ENCODE peak calls at places on chromosomes 1 and 21, in nine cellular contexts. Z is right cardiac atrium, F is heart right ventricle, D is endothelial cell of umbilical vein, G is HFF-Myc, T is BE2C, Y is cardiac fibroblast, Q is fibroblast of mammary gland, E is GM12864. M is an unnamed sample.

GRCh38 chr1:36304521-36304920 is 1.6 kb upstream of the SH3D21 start:
- DNase-seq in Z (no peak), F (no peak), D (no peak), G (no peak), T (no peak), Y (no peak), Q (no peak), E (no peak), M (no peak)

GRCh38 chr21:41120997-41121396 is 47.0 kb upstream of the BACE2 start:
- DNase-seq in Z (no peak), F (no peak), D (no peak), G (no peak), T (no peak), Y (no peak), Q (no peak), E (no peak), M (no peak)

GRCh38 chr21:35014302-35015044 is 34.6 kb downstream of the RUNX1 start:
- DNase-seq in Z (no peak), F (no peak), D (peak), G (no peak), T (no peak), Y (no peak), Q (no peak), E (no peak), M (no peak)

GRCh38 chr1:68745006-68745405 is 248.1 kb upstream of the DEPDC1 start:
- DNase-seq in Z (no peak), F (no peak), D (no peak), G (no peak), T (no peak), Y (no peak), Q (peak), E (no peak), M (no peak)

GRCh38 chr1:24186993-24187790 is at the start of gene IFNLR1:
- DNase-seq in Z (peak), F (peak), D (no peak), G (no peak), T (peak), Y (no peak), Q (no peak), E (no peak), M (no peak)

GRCh38 chr1:223479718-223480425 is 86.7 kb downstream of the CCDC185 start:
- DNase-seq in Z (no peak), F (no peak), D (no peak), G (no peak), T (no peak), Y (peak), Q (no peak), E (no peak), M (no peak)

GRCh38 chr1:160837558-160838205 is 25.0 kb downstream of the CD244 start:
- DNase-seq in Z (peak), F (peak), D (no peak), G (no peak), T (peak), Y (no peak), Q (no peak), E (peak), M (peak)

GRCh38 chr1:57329932-57330331 is 93.9 kb downstream of the DAB1 start:
- DNase-seq in Z (no peak), F (no peak), D (no peak), G (no peak), T (no peak), Y (no peak), Q (no peak), E (no peak), M (no peak)

GRCh38 chr1:197774691-197775281 is 494 bp downstream of the DENND1B start:
- DNase-seq in Z (peak), F (peak), D (peak), G (no peak), T (peak), Y (peak), Q (peak), E (no peak), M (no peak)

GRCh38 chr1:180028864-180029263 is 74.3 kb downstream of the CEP350 start:
- DNase-seq in Z (no peak), F (no peak), D (no peak), G (no peak), T (no peak), Y (no peak), Q (no peak), E (no peak), M (no peak)

DNA sequence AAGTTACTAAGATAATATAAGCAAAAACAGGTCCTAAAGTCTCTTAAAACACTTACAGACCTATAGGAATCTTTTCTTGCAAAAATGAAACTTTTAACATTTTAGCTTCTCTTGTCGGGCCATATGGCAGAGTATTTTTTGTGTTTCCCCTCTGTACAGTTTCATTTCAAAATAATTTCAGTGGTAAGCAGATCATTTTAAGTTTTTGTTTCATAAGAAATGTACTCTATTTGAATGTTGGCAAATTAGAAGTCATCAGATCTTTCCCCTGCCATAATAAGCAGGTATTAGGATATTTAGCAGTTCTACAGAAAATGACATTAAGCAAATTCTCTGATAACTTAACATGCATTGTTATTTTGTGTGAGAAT is 37.9 kb downstream of the RGL1 start:
- DNase-seq in Z (no peak), F (no peak), D (no peak), G (no peak), T (no peak), Y (no peak), Q (no peak), E (no peak), M (no peak)
- H3K4me3 ChIP-seq in Z (peak), F (no peak), D (no peak), G (no peak), T (peak), Y (peak), Q (no peak), E (peak), M (no peak)

GRCh38 chr1:18631496-18632217 is 1.0 kb downstream of the PAX7 start:
- DNase-seq in Z (no peak), F (no peak), D (no peak), G (no peak), T (no peak), Y (no peak), Q (no peak), E (no peak), M (no peak)

GRCh38 chr1:18633428-18634155 is 2.9 kb downstream of the PAX7 start:
- DNase-seq in Z (no peak), F (no peak), D (no peak), G (no peak), T (no peak), Y (no peak), Q (no peak), E (no peak), M (no peak)

GRCh38 chr1:18634276-18634675 is 3.6 kb downstream of the PAX7 start:
- DNase-seq in Z (no peak), F (no peak), D (no peak), G (no peak), T (no peak), Y (no peak), Q (no peak), E (no peak), M (no peak)

GRCh38 chr1:18632218-18632588 is 1.6 kb downstream of the PAX7 start:
- DNase-seq in Z (no peak), F (no peak), D (no peak), G (no peak), T (no peak), Y (no peak), Q (no peak), E (no peak), M (no peak)

GRCh38 chr1:18632711-18633427 is 2.2 kb downstream of the PAX7 start:
- DNase-seq in Z (no peak), F (no peak), D (no peak), G (no peak), T (no peak), Y (no peak), Q (no peak), E (no peak), M (no peak)
- H3K4me3 ChIP-seq in Z (no peak), F (no peak), D (no peak), G (no peak), T (no peak), Y (no peak), Q (no peak), E (no peak), M (no peak)

DNA sequence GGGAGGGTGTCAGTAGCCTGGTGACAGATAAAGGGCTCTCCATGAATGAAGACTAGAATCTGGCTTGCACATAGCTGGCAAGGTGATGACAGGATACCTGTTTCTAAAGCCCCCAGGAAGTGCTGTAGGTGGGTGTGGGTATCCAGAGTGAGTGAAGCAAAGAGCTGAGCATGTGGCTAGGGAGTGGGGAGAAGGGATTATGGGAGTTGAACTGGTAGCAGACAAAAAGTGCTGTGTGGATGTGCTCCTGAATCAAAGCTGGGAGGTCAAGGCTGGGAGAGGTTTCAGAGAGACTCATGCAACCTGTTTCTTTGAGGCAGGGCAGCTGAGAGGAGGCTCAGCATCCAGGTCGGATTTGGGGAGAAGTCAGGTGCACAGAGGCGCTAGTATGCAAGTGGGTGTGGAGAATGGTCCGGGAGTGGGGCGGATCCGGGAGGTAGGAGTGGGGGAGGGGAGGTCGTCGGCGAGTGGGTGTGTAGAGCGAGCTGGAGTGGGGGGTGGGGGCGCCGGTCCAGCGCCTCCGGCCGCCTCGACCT is 600 bp downstream of the ASTN1 start:
- DNase-seq in Z (peak), F (no peak), D (no peak), G (no peak), T (no peak), Y (no peak), Q (no peak), E (no peak), M (no peak)
- H3K4me3 ChIP-seq in Z (peak), F (no peak), D (no peak), G (peak), T (peak), Y (no peak), Q (peak), E (no peak), M (peak)

GRCh38 chr1:62725255-62725654 is 37.1 kb upstream of the DOCK7 start:
- DNase-seq in Z (no peak), F (no peak), D (peak), G (no peak), T (no peak), Y (peak), Q (peak), E (no peak), M (peak)
- H3K4me3 ChIP-seq in Z (peak), F (no peak), D (no peak), G (no peak), T (no peak), Y (no peak), Q (no peak), E (no peak), M (no peak)

GRCh38 chr1:78492376-78492950 is 1.7 kb downstream of the PTGFR start:
- DNase-seq in Z (no peak), F (no peak), D (no peak), G (no peak), T (no peak), Y (peak), Q (peak), E (no peak), M (no peak)
- H3K4me3 ChIP-seq in Z (no peak), F (no peak), D (no peak), G (no peak), T (no peak), Y (peak), Q (peak), E (no peak), M (no peak)

DNA sequence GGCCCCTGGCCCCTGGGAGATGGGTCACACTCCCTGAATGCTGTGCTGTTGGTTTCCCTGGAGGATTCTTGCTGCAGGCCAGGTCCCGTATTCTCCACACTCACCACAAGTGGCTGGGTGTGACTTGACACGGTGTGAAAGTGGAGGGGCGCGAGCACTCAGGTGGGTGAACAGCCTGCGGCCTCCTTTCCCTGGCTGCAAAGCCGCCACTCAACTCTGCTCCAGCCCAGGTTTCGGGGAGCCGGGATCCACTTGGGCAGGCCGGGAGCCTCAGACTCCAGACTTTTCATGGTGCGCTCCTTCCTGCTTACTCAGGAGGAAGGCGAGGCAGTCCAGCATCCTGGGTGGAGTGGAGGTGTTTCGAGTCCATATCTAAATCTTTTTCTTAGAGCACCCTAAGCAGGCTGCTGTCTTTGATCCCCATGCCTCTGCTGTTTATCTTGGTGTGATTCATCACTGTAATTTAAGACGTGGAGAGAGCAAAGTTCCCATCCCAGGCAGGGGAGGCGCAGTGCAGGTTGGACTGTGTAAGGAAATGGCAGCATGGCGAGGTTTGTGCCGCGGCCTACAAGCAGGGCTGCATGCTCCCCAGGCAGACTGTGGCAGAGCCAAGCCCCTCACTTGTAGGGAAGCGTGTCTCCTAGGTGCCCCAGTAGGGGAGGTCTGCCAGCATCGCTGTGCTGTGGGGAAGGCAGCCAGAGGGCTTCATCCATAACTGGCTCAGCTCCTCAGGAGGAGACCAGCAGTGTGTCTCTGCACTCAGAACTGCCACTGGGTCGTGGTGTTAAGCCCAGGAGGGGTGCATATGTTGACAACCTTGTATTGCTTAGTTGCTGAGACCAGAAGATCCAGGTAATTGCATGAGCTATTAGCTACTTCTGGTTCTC is 29.6 kb downstream of the VANGL1 start:
- DNase-seq in Z (no peak), F (no peak), D (no peak), G (no peak), T (no peak), Y (peak), Q (peak), E (no peak), M (peak)
- H3K4me3 ChIP-seq in Z (no peak), F (no peak), D (no peak), G (no peak), T (no peak), Y (no peak), Q (no peak), E (no peak), M (no peak)

GRCh38 chr1:14924012-14924452 is 229.5 kb upstream of the TMEM51 start:
- DNase-seq in Z (peak), F (peak), D (peak), G (no peak), T (peak), Y (peak), Q (peak), E (no peak), M (no peak)
- H3K4me3 ChIP-seq in Z (peak), F (no peak), D (no peak), G (peak), T (no peak), Y (peak), Q (no peak), E (peak), M (peak)